ENCODE peak calls at places on chromosomes 13 and 19, in ten cellular contexts. P, E, D, R, Q, T, K, N, V and O are unnamed samples.
A peak's percentile ranks its signal among the peaks of the same experiment; 100 is the strongest.

GRCh38 chr13:48278806-48279205 is 24.7 kb upstream of the RB1 start:
- DNase-seq in P (no peak), E (no peak), D (no peak), R (no peak), Q (no peak), T (peak; percentile 29), K (no peak), N (no peak), V (no peak), O (no peak)

GRCh38 chr13:110209950-110210603 is 96.9 kb downstream of the COL4A1 start:
- DNase-seq in P (no peak), E (no peak), D (no peak), R (no peak), Q (no peak), T (no peak), K (no peak), N (no peak), V (no peak), O (no peak)

GRCh38 chr13:60572855-60573254 is 175.8 kb downstream of the TDRD3 start:
- DNase-seq in P (no peak), E (no peak), D (no peak), R (no peak), Q (no peak), T (no peak), K (no peak), N (no peak), V (no peak), O (no peak)

GRCh38 chr19:33621811-33622504 is at the start of gene CHST8:
- DNase-seq in P (no peak), E (no peak), D (peak; percentile 37), R (peak; percentile 22), Q (peak; percentile 51), T (no peak), K (peak; percentile 28), N (no peak), V (no peak), O (peak; percentile 93)

GRCh38 chr13:73922728-73923393 is 211.3 kb downstream of the KLF12 start:
- DNase-seq in P (no peak), E (no peak), D (peak; percentile 54), R (peak; percentile 35), Q (no peak), T (no peak), K (peak; percentile 36), N (no peak), V (no peak), O (peak; percentile 39)

GRCh38 chr19:39297931-39298634 is 1.9 kb downstream of the IFNL1 start:
- DNase-seq in P (peak; percentile 65), E (no peak), D (no peak), R (no peak), Q (no peak), T (no peak), K (no peak), N (no peak), V (no peak), O (no peak)

GRCh38 chr19:38792250-38793111 is 3.5 kb downstream of the LGALS7B start:
- DNase-seq in P (no peak), E (no peak), D (no peak), R (peak; percentile 44), Q (peak; percentile 60), T (no peak), K (no peak), N (no peak), V (no peak), O (no peak)

GRCh38 chr19:55473613-55474012 is 2.8 kb upstream of the ZNF628 start:
- DNase-seq in P (no peak), E (no peak), D (no peak), R (no peak), Q (no peak), T (no peak), K (peak; percentile 37), N (peak; percentile 13), V (no peak), O (no peak)

GRCh38 chr19:20154636-20155035 is 12.4 kb upstream of the ZNF486 start:
- DNase-seq in P (no peak), E (no peak), D (no peak), R (no peak), Q (no peak), T (no peak), K (no peak), N (no peak), V (no peak), O (no peak)

GRCh38 chr19:18661346-18661745 is 22.1 kb upstream of the CRTC1 start:
- DNase-seq in P (no peak), E (no peak), D (no peak), R (no peak), Q (no peak), T (no peak), K (no peak), N (no peak), V (no peak), O (no peak)

GRCh38 chr13:36533806-36534205 is 101.5 kb downstream of the CCNA1 start:
- DNase-seq in P (no peak), E (no peak), D (no peak), R (peak; percentile 4), Q (no peak), T (peak; percentile 88), K (no peak), N (no peak), V (no peak), O (no peak)

GRCh38 chr13:68110178-68110768 is 880.1 kb upstream of the PCDH9 start:
- DNase-seq in P (no peak), E (no peak), D (no peak), R (no peak), Q (no peak), T (no peak), K (no peak), N (no peak), V (no peak), O (no peak)

GRCh38 chr19:31419871-31420430 is 70.7 kb upstream of the TSHZ3 start:
- DNase-seq in P (no peak), E (no peak), D (no peak), R (no peak), Q (no peak), T (no peak), K (no peak), N (no peak), V (no peak), O (no peak)